ENCODE peak calls at places on chromosomes 16 and 17, in four cellular contexts. X is stimulated activated CD8-positive, alpha-beta memory T cell treated with anti-CD3 and anti-CD28 coated beads, Interleukin-7, amount 100 ng/mL, for 1 hour; O is kidney; T is DMS 273 treated with DMSO at 0.1 percent for 48 hours. V is an unnamed sample.
A peak's percentile ranks its signal among the peaks of the same experiment; 100 is the strongest.

GRCh38 chr17:64448665-64449512 is at the start of gene MILR1:
- DNase-seq in X (no peak), O (no peak), T (no peak), V (peak; percentile 72)

GRCh38 chr16:23838485-23839142 is 2.8 kb downstream of the PRKCB start:
- DNase-seq in X (no peak), O (no peak), T (no peak), V (no peak)

GRCh38 chr17:17710728-17711541 is 29.7 kb downstream of the RAI1 start:
- DNase-seq in X (no peak), O (peak; percentile 94), T (no peak), V (no peak)

GRCh38 chr17:64032081-64032480 is 11.6 kb upstream of the ICAM2 start:
- DNase-seq in X (no peak), O (no peak), T (no peak), V (no peak)

GRCh38 chr16:56743840-56744239 is 13.9 kb downstream of the NUP93 start:
- DNase-seq in X (no peak), O (peak; percentile 81), T (no peak), V (no peak)

GRCh38 chr17:54085934-54086333 is 263.2 kb downstream of the KIF2B start:
- DNase-seq in X (no peak), O (no peak), T (no peak), V (no peak)

GRCh38 chr17:81422776-81423697 is 27.8 kb downstream of the BAHCC1 start:
- DNase-seq in X (no peak), O (peak; percentile 96), T (no peak), V (no peak)

GRCh38 chr16:69890114-69890890 is 60.8 kb upstream of the CLEC18A start:
- DNase-seq in X (no peak), O (peak; percentile 90), T (no peak), V (no peak)

GRCh38 chr17:14389656-14390055 is 88.8 kb downstream of the HS3ST3B1 start:
- DNase-seq in X (no peak), O (no peak), T (no peak), V (no peak)

GRCh38 chr16:71528863-71529262 is 2.6 kb downstream of the CHST4 start:
- DNase-seq in X (no peak), O (no peak), T (no peak), V (no peak)

GRCh38 chr17:19570497-19571151 is 37.0 kb downstream of the SLC47A1 start:
- DNase-seq in X (no peak), O (no peak), T (peak; percentile 36), V (no peak)

GRCh38 chr16:80931985-80932720 is 74.5 kb downstream of the CMC2 start:
- DNase-seq in X (no peak), O (peak; percentile 89), T (no peak), V (peak; percentile 38)

GRCh38 chr17:47744168-47745036 is 11.4 kb downstream of the TBX21 start:
- DNase-seq in X (no peak), O (no peak), T (no peak), V (no peak)

V was measured in germinal center.